ENCODE peak calls at places on chromosome 22, in four cellular contexts. J is K562, K is GM12878, L is HepG2. C is an unnamed sample.

GRCh38 chr22:43270314-43270908 is 72.8 kb downstream of the SCUBE1 start:
- DNase-seq in K (no peak), L (peak; percentile 69), J (peak; percentile 45), C (peak; percentile 76)

GRCh38 chr22:29689872-29690213 is 30.0 kb upstream of the CABP7 start:
- DNase-seq in L (peak; percentile 24), K (no peak), J (no peak), C (peak; percentile 86)

GRCh38 chr22:35102663-35103062 is 36.7 kb downstream of the ISX start:
- DNase-seq in K (no peak), L (no peak), J (peak; percentile 14), C (peak; percentile 67)

GRCh38 chr22:42720263-42721044 is at the start of gene A4GALT:
- DNase-seq in J (peak; percentile 68), K (no peak), L (no peak), C (peak; percentile 45)

GRCh38 chr22:48594016-48594756 is 1233.5 kb downstream of the BRD1 start:
- DNase-seq in L (no peak), J (no peak), K (no peak), C (no peak)

GRCh38 chr22:23533328-23533762 is 46.7 kb downstream of the IGLL1 start:
- DNase-seq in K (no peak), L (peak; percentile 59), J (peak; percentile 67), C (peak; percentile 83)

GRCh38 chr22:33110562-33111163 is 52.5 kb upstream of the SYN3 start:
- DNase-seq in J (no peak), K (no peak), L (no peak), C (no peak)

GRCh38 chr22:30636226-30637077 is 871 bp downstream of the SLC35E4 start:
- DNase-seq in K (no peak), J (peak; percentile 3), L (no peak), C (peak; percentile 25)

GRCh38 chr22:33539902-33540751 is 380.1 kb downstream of the LARGE1 start:
- DNase-seq in L (peak; percentile 100), K (no peak), J (no peak), C (no peak)

GRCh38 chr22:44709881-44710400 is 7.9 kb downstream of the PRR5 start:
- DNase-seq in K (no peak), L (no peak), J (peak; percentile 49), C (no peak)

GRCh38 chr22:42697542-42698013 is 23.1 kb downstream of the A4GALT start:
- DNase-seq in K (no peak), J (no peak), L (peak; percentile 61), C (no peak)

GRCh38 chr22:49672013-49672516 is 155.6 kb downstream of the BRD1 start:
- DNase-seq in J (no peak), K (no peak), L (no peak), C (no peak)

GRCh38 chr22:23225724-23226496 is 45.6 kb downstream of the BCR start:
- DNase-seq in K (no peak), J (peak; percentile 59), L (no peak), C (no peak)

GRCh38 chr22:33401291-33401690 is 343.1 kb upstream of the SYN3 start:
- DNase-seq in L (no peak), K (no peak), J (no peak), C (no peak)

GRCh38 chr22:50262460-50262911 is 1.0 kb upstream of the MAPK12 start:
- DNase-seq in L (peak; percentile 28), J (peak; percentile 53), K (no peak), C (no peak)

GRCh38 chr22:30602049-30602448 is 4.9 kb upstream of the TCN2 start:
- DNase-seq in J (no peak), K (no peak), L (peak; percentile 47), C (no peak)

GRCh38 chr22:29004647-29005371 is 56.8 kb downstream of the C22orf31 start:
- DNase-seq in J (peak; percentile 14), K (no peak), L (peak; percentile 90), C (peak; percentile 69)

GRCh38 chr22:29702025-29702930 is 17.5 kb upstream of the CABP7 start:
- DNase-seq in K (no peak), L (no peak), J (no peak), C (no peak)

GRCh38 chr22:22030493-22031182 is 48.1 kb upstream of the TOP3B start:
- DNase-seq in J (peak; percentile 69), K (peak; percentile 84), L (peak; percentile 13), C (peak; percentile 51)

GRCh38 chr22:42026705-42027104 is 28.1 kb downstream of the WBP2NL start:
- DNase-seq in K (no peak), J (no peak), L (no peak), C (peak; percentile 31)

GRCh38 chr22:40019681-40020080 is 24.9 kb downstream of the FAM83F start:
- DNase-seq in L (no peak), J (no peak), K (no peak), C (no peak)

GRCh38 chr22:25104367-25104766 is 95.3 kb upstream of the CRYBB3 start:
- DNase-seq in K (no peak), J (no peak), L (no peak), C (no peak)

GRCh38 chr22:46053563-46054090 is 76.7 kb upstream of the WNT7B start:
- DNase-seq in J (peak; percentile 22), L (no peak), K (no peak), C (no peak)

GRCh38 chr22:46055851-46056168 is 78.8 kb upstream of the WNT7B start:
- DNase-seq in L (no peak), K (no peak), J (no peak), C (no peak)

GRCh38 chr22:46055176-46055850 is 78.4 kb upstream of the WNT7B start:
- DNase-seq in K (no peak), J (no peak), L (no peak), C (peak; percentile 6)

GRCh38 chr22:46054091-46054877 is 77.3 kb upstream of the WNT7B start:
- DNase-seq in L (no peak), K (no peak), J (no peak), C (peak; percentile 12)

DNA sequence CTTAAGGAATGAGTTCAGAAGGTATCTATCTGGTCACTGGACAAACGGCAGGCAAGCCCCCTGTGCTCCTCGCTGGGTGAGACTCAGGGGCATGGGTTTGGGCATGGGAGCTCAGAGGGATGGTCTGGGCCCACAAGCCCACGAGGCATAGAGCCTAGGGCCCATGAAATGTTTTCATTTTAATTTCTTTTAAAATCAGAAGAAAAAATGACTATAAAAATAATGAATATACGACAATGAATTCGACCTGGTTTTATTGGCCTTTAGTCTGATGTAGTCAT is 77.9 kb upstream of the WNT7B start:
- DNase-seq in L (no peak), J (no peak), K (no peak), C (peak; percentile 0)
- TF ChIP-seq CBFB in L (no peak), J (no peak), K (no peak), C (no peak)

DNA sequence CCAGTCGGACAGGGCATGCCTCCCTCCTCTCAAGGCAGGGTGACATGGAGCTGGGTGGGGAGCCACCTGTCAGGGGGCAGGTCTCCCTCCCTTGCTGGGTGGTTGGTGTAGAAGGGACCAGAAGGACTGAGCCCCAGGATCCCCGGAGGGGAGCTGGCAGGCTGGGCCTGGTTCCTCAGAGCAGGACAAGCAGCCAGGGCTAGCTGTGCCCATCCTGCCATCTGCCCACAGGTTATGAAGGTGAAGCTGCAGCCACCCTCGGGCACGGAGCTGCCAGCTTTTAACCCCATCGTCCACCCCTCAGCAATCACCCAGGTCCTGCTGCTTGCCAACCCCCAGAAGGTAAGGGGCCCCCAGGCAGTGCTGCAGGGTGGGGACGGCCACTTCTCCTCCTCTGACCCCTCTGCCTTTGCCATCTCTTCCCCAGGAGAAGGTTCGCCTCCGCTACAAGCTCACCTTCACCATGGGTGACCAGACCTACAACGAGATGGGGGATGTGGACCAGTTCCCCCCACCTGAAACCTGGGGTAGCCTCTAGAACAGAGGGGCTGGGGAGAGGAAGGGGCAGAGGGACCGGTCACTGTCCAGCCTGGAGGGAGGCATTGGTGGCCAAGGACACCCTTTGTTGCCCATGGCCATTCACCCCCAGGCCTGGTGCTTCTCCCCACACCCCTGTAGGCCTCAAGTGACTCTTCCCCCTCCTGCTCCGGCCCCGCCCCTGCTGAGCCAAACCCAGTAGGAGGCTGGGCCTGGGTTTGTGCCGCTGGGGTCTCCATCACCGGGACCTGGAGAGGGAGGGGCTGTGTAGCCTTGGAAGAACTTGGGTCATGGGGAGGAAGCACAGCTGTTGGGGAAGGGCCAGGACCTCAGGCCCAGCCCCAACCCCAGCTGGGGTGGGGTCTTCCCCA is 7.0 kb upstream of the SH3BP1 start:
- DNase-seq in K (no peak), L (no peak), J (no peak), C (no peak)
- TF ChIP-seq ETV6 in K (no peak), L (no peak), J (no peak), C (no peak)

GRCh38 chr22:27853404-27853803 is 51.8 kb upstream of the MN1 start:
- DNase-seq in J (no peak), K (no peak), L (no peak), C (no peak)
- TF ChIP-seq NR2C2 in J (no peak), K (no peak), L (no peak), C (no peak)

GRCh38 chr22:36431977-36432376 is 44.2 kb upstream of the MYH9 start:
- DNase-seq in K (no peak), J (no peak), L (no peak), C (no peak)

GRCh38 chr22:36433318-36434231 is 45.8 kb upstream of the MYH9 start:
- DNase-seq in L (peak; percentile 66), J (no peak), K (no peak), C (no peak)

GRCh38 chr22:36439481-36440271 is 41.8 kb downstream of the TXN2 start:
- DNase-seq in L (peak; percentile 53), J (peak; percentile 62), K (no peak), C (no peak)

GRCh38 chr22:36432592-36433317 is 45.0 kb upstream of the MYH9 start:
- DNase-seq in J (no peak), L (peak; percentile 23), K (no peak), C (no peak)

DNA sequence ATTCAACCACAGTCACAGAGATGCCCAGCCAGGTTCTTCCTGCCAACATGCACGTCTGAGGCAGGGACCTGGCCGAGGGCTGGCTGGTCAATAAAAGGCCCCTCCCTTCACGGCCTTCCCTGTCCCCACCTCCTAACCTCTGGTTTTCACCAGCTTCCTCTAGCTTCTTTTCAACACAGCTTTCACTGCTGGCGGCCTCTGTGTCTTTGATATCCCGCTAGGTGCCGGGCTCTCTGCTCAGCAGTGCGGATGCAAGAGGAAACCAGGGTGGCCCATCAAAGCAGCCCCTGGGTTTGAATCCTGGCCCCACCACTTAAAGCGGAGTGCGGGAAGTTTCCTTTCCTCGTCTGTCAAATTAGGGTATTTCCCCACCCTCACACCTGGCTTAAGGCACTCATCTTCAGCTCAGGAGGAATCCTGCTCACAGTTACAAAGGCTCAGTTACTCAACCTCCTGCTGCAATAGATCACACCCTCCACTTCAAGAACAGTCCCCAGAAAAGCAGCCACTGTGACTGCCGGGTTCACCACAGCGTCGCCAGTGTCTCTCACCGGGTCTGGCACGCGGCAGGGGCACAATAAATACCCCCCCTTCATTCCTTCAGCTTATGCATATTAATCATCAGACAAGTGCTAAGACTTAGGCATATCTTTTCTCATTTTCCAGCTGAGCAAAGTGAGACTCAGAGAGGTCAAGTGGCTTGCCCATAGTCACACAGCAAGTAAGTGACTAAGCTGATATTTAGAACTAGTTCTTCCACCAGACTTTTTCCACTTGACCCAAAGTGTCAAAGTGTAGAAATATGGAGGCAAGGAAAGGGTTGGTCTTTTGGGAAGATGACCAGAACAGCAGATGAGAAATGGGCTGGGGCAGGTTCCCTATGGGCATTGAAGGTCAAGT is 45.7 kb downstream of the TXN2 start:
- DNase-seq in J (no peak), K (peak; percentile 52), L (peak; percentile 92), C (peak; percentile 58)
- TF ChIP-seq CBFB in J (no peak), K (no peak), L (no peak), C (no peak)

GRCh38 chr22:38789606-38790005 is 4.3 kb downstream of the DNAL4 start:
- DNase-seq in K (no peak), J (no peak), L (no peak), C (no peak)
- TF ChIP-seq ETV6 in K (no peak), J (no peak), L (no peak), C (no peak)